ENCODE peak calls at places on chromosomes 3 and 15, in nine cellular contexts. Q, A, P, U, M, R, T, Y and F are unnamed samples.

GRCh38 chr3:21942328-21942727 is 191.3 kb upstream of the ZNF385D start:
- DNase-seq in Q (no peak), A (no peak), P (peak; percentile 95), U (peak; percentile 90), M (no peak), R (no peak), T (no peak), Y (no peak), F (peak; percentile 32)

GRCh38 chr15:45441686-45442085 is 63.3 kb upstream of the GATM start:
- DNase-seq in Q (no peak), A (no peak), P (no peak), U (no peak), M (no peak), R (no peak), T (no peak), Y (no peak), F (no peak)

GRCh38 chr3:87548271-87548670 is 271.9 kb upstream of the POU1F1 start:
- DNase-seq in Q (no peak), A (no peak), P (no peak), U (no peak), M (no peak), R (no peak), T (no peak), Y (no peak), F (no peak)

GRCh38 chr3:98329392-98330124 is 24.1 kb upstream of the OR5K4 start:
- DNase-seq in Q (no peak), A (peak; percentile 29), P (peak; percentile 1), U (peak; percentile 67), M (no peak), R (peak; percentile 46), T (peak; percentile 11), Y (peak; percentile 13), F (peak; percentile 44)

GRCh38 chr3:13110678-13111116 is 37.5 kb upstream of the IQSEC1 start:
- DNase-seq in Q (peak; percentile 26), A (peak; percentile 85), P (no peak), U (no peak), M (no peak), R (no peak), T (peak; percentile 5), Y (no peak), F (no peak)

GRCh38 chr15:51227967-51228783 is 110.2 kb downstream of the CYP19A1 start:
- DNase-seq in Q (no peak), A (peak; percentile 76), P (peak; percentile 80), U (peak; percentile 94), M (no peak), R (peak; percentile 26), T (no peak), Y (no peak), F (peak; percentile 79)

GRCh38 chr3:44478055-44478468 is 592 bp upstream of the ZNF445 start:
- DNase-seq in Q (no peak), A (peak; percentile 27), P (no peak), U (no peak), M (no peak), R (no peak), T (no peak), Y (no peak), F (peak; percentile 19)

GRCh38 chr3:148232409-148232808 is 465.3 kb upstream of the AGTR1 start:
- DNase-seq in Q (no peak), A (no peak), P (no peak), U (no peak), M (no peak), R (no peak), T (no peak), Y (no peak), F (peak; percentile 59)

GRCh38 chr15:64754663-64755426 is 20.5 kb downstream of the RBPMS2 start:
- DNase-seq in Q (no peak), A (peak; percentile 58), P (no peak), U (no peak), M (no peak), R (no peak), T (no peak), Y (no peak), F (no peak)

GRCh38 chr15:25248583-25249235 is 190.1 kb downstream of the UBE3A start:
- DNase-seq in Q (peak; percentile 7), A (no peak), P (no peak), U (no peak), M (peak; percentile 14), R (no peak), T (peak; percentile 8), Y (no peak), F (no peak)

GRCh38 chr15:73368301-73369072 is at the start of gene HCN4:
- DNase-seq in Q (no peak), A (peak; percentile 59), P (no peak), U (no peak), M (no peak), R (no peak), T (no peak), Y (no peak), F (no peak)

GRCh38 chr3:129281726-129282125 is 3.1 kb downstream of the HMCES start:
- DNase-seq in Q (no peak), A (no peak), P (no peak), U (no peak), M (no peak), R (no peak), T (no peak), Y (no peak), F (no peak)

GRCh38 chr3:120567370-120568197 is 28.6 kb upstream of the NDUFB4 start:
- DNase-seq in Q (no peak), A (no peak), P (no peak), U (peak; percentile 59), M (peak; percentile 49), R (no peak), T (no peak), Y (no peak), F (peak; percentile 28)

GRCh38 chr15:38558714-38559059 is 5.9 kb downstream of the RASGRP1 start:
- DNase-seq in Q (no peak), A (no peak), P (no peak), U (peak; percentile 82), M (no peak), R (no peak), T (no peak), Y (no peak), F (peak; percentile 62)

GRCh38 chr3:145219355-145220196 is 941.4 kb downstream of the PLOD2 start:
- DNase-seq in Q (no peak), A (no peak), P (no peak), U (no peak), M (no peak), R (no peak), T (no peak), Y (no peak), F (peak; percentile 23)

GRCh38 chr3:160130950-160131349 is 94.3 kb upstream of the C3orf80 start:
- DNase-seq in Q (no peak), A (no peak), P (no peak), U (peak; percentile 74), M (no peak), R (no peak), T (no peak), Y (no peak), F (peak; percentile 58)

GRCh38 chr3:146747051-146747450 is 141.9 kb upstream of the PLSCR5 start:
- DNase-seq in Q (no peak), A (no peak), P (no peak), U (no peak), M (no peak), R (no peak), T (no peak), Y (no peak), F (no peak)

GRCh38 chr15:63023351-63023945 is 19.1 kb upstream of the TPM1 start:
- DNase-seq in Q (no peak), A (no peak), P (peak; percentile 94), U (peak; percentile 86), M (no peak), R (no peak), T (no peak), Y (no peak), F (peak; percentile 52)

GRCh38 chr15:64774556-64775523 is 549 bp downstream of the RBPMS2 start:
- DNase-seq in Q (peak; percentile 28), A (peak; percentile 54), P (no peak), U (no peak), M (peak; percentile 54), R (peak; percentile 10), T (no peak), Y (no peak), F (peak; percentile 7)

GRCh38 chr3:132549890-132550578 is 47.0 kb upstream of the ACKR4 start:
- DNase-seq in Q (no peak), A (peak; percentile 17), P (peak; percentile 45), U (peak; percentile 85), M (no peak), R (no peak), T (no peak), Y (no peak), F (peak; percentile 49)

GRCh38 chr3:197010556-197011351 is 18.9 kb downstream of the MELTF start:
- DNase-seq in Q (no peak), A (no peak), P (no peak), U (no peak), M (no peak), R (no peak), T (no peak), Y (no peak), F (no peak)

GRCh38 chr15:25933456-25934158 is 70.5 kb upstream of the ATP10A start:
- DNase-seq in Q (peak; percentile 49), A (no peak), P (peak; percentile 61), U (peak; percentile 83), M (peak; percentile 29), R (no peak), T (peak; percentile 33), Y (peak; percentile 52), F (peak; percentile 15)

GRCh38 chr3:52128118-52128683 is 26.0 kb downstream of the POC1A start:
- DNase-seq in Q (no peak), A (no peak), P (no peak), U (peak; percentile 71), M (no peak), R (no peak), T (no peak), Y (no peak), F (peak; percentile 86)

GRCh38 chr3:105722943-105723556 is 145.8 kb downstream of the CBLB start:
- DNase-seq in Q (no peak), A (peak; percentile 36), P (no peak), U (no peak), M (no peak), R (no peak), T (no peak), Y (no peak), F (no peak)